ENCODE peak calls at places on chromosomes 11 and 22, in six cellular contexts. R is IMR-90, P is cardiac muscle cell, O is neuronal stem cell, G is mucosa of descending colon, U is lower lobe of right lung. B is an unnamed sample. For H3K9me3, the result is how much of the 10 kb centered on the place peaks cover.

GRCh38 chr11:2587132-2587930 is 112.5 kb downstream of the KCNQ1OT1 start:
- DNase-seq in G (peak), R (no peak), U (peak), P (no peak), O (no peak), B (no peak)

GRCh38 chr11:45048870-45049825 is 97.3 kb upstream of the PRDM11 start:
- DNase-seq in P (peak), G (no peak), U (no peak), O (no peak), R (peak), B (no peak)

GRCh38 chr22:44955102-44955501 is 54.7 kb downstream of the PHF21B start:
- DNase-seq in P (no peak), U (no peak), O (no peak), R (no peak), G (no peak), B (no peak)

GRCh38 chr11:123483058-123483457 is 53.0 kb downstream of the GRAMD1B start:
- DNase-seq in O (no peak), U (no peak), P (no peak), G (no peak), R (peak), B (no peak)

GRCh38 chr11:133075351-133075750 is 456.9 kb downstream of the OPCML start:
- DNase-seq in U (no peak), R (no peak), P (no peak), O (no peak), G (no peak), B (no peak)

GRCh38 chr22:44703269-44703870 is 1.4 kb downstream of the PRR5 start:
- DNase-seq in U (no peak), O (no peak), P (no peak), G (no peak), R (no peak), B (no peak)

GRCh38 chr11:126884192-126884973 is 116.2 kb downstream of the KIRREL3 start:
- DNase-seq in U (no peak), G (no peak), P (no peak), R (no peak), O (no peak), B (no peak)

GRCh38 chr11:37988031-37988430 is 1390.0 kb upstream of the RAG2 start:
- DNase-seq in R (peak), U (no peak), G (no peak), O (no peak), P (no peak), B (peak)

GRCh38 chr11:76786053-76787014 is 3.2 kb downstream of the TSKU start:
- DNase-seq in P (no peak), G (no peak), U (no peak), R (no peak), O (no peak), B (no peak)

GRCh38 chr11:13367115-13367514 is 89.5 kb downstream of the BMAL1 start:
- DNase-seq in P (no peak), R (no peak), U (no peak), G (no peak), O (no peak), B (no peak)

GRCh38 chr11:48074425-48075181 is 94.2 kb downstream of the PTPRJ start:
- DNase-seq in P (no peak), U (no peak), O (no peak), G (no peak), R (no peak), B (no peak)

GRCh38 chr22:36775589-36775965 is 342 bp downstream of the IFT27 start:
- DNase-seq in G (peak), R (peak), U (peak), P (peak), O (peak), B (no peak)

GRCh38 chr22:47563406-47564157 is 801.1 kb downstream of the TBC1D22A start:
- DNase-seq in O (no peak), G (no peak), R (no peak), U (no peak), P (no peak), B (no peak)
- H3K9me3 ChIP-seq in O (under half), G (under half), R (under half), U (under half), P (under half), B (under half)

GRCh38 chr11:129102756-129103155 is 89.4 kb downstream of the ARHGAP32 start:
- DNase-seq in U (no peak), G (no peak), O (no peak), R (no peak), P (no peak), B (no peak)
- H3K9me3 ChIP-seq in U (under half), G (under half), O (under half), R (under half), P (under half), B (under half)

GRCh38 chr11:63485777-63486176 is 5.2 kb downstream of the PLAAT5 start:
- DNase-seq in G (no peak), U (no peak), O (no peak), R (no peak), P (no peak), B (no peak)
- H3K9me3 ChIP-seq in G (under half), U (under half), O (under half), R (under half), P (under half), B (under half)

DNA sequence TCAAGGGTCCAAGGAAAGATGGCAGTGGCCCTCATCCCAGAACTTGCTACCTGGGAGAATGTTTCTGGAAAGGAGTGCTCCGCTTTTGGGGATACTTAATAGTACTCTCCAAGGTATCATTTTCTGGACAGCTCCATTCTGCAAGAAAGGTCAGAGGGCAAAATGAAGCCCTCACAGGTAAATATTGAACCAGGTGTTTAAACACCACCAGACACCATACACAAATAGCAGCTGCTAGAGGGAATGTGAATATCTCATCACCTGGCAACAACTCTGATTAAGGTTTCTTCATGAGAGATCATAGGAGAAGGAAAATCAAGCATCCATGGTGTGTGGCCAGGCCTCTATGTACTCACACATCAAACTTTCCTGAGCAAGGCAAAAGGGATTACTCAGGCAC is 226.2 kb upstream of the FAT3 start:
- DNase-seq in G (no peak), U (no peak), P (no peak), R (no peak), O (no peak), B (no peak)
- H3K9me3 ChIP-seq in G (under half), U (under half), P (under half), R (under half), O (under half), B (under half)

DNA sequence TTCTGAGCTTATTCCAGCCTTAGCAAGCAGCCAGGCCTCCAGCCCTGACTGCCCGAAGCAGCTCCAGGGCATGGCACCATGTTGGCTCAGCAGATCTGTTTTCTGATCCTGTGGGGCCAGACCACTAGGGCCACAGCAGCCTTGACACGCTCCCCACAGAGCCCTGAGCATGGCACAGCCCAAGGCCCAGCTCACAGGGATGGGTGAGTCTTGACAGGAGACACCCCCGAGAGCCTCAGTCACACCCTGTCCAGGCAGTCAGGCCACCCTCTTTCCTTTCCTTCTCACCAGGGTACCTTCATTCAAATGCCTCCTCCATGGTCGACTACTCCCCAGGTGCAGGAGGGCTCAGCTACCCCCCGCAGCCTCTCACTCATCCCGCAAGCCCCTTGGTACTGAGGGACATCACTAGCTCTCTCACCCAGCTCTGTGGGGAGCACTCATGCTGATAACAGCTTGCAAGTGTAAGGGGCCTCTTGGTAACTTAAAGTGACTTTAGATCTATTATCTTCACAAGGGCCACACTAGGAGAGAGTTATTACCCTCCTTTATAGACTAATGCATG is 3.8 kb upstream of the CDC42BPG start:
- DNase-seq in O (no peak), P (no peak), R (no peak), U (no peak), G (peak), B (no peak)
- H3K9me3 ChIP-seq in O (under half), P (under half), R (under half), U (under half), G (under half), B (under half)

DNA sequence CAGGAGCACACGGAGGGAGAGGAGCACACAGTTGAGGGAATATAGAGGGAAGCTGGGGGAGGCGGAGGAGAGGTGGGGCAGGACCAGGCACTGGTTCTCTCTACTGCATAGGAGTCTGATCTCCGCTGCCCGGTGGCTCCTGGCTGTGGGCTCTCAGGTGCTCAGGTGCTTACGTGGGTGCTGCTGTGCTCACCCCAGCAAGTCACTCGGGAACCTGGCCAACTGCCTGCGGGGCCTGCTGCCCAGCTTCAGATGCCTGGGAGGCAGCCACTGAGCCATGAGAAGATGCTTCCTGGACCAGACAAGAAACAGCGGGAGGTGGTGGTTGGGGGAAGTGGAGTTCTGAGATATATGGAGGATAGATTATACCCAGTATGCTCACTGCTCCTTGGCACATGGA is 1303.4 kb downstream of the TBC1D22A start:
- DNase-seq in P (no peak), O (no peak), U (no peak), G (no peak), R (no peak), B (no peak)
- H3K9me3 ChIP-seq in P (under half), O (under half), U (under half), G (under half), R (under half), B (under half)

DNA sequence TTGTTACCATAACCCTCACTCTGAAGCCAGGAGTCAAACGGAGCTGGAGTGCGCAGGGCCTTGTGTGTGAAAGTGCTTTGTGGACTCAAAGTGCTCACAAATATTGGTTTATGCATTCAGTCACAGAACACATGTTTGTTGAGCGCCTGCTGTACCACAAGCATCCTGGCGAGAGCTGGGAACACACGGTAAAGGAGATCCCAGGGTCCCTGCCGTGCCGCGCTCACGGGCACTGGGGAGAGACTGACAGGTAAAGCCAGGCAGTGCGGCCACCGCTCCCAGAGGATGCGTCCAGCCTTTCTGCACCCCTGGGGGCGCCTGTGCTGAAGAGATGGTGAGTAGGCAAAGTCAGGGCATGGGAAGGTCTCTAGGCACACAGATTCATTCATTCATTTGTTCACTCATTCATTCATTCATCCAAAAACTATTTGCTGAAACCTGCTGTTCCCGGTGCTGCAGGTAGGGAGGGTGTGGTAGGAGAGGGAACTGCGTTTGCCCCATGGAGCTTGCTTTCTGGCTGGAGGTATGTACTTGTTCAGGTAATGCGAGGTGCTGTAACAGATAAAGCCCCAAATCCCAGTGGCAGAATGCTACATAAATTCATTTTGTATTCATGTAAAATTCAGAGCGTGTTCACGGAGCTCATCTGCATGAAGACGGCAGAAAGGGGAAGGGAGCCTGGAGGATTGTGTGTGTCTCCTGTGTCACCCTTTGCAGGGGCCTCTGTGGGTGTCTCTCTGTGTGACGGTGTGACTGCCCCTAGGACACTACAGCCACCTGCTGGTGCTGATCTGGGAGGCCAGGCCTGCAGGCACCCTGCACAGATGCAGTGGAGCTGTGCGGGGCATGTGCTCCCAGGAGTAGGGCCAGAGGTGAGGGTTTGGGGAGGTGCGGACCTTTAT is 167.0 kb upstream of the B3GAT1 start:
- DNase-seq in R (no peak), G (peak), P (peak), O (no peak), U (no peak), B (no peak)
- H3K9me3 ChIP-seq in R (half or more), G (under half), P (under half), O (under half), U (under half), B (under half)